ENCODE peak calls at places on chromosomes 3 and 15, in seven cellular contexts. I is endodermal cell, T is GM23248, H is neuronal stem cell, R is MM.1S, K is HCT116, Y is neural progenitor cell. E is an unnamed sample.

GRCh38 chr3:11476814-11477213 is 166.9 kb downstream of the VGLL4 start:
- DNase-seq in I (no peak), T (no peak), H (no peak), R (no peak), K (no peak), Y (no peak), E (no peak)

GRCh38 chr3:52685285-52685704 is 418 bp downstream of the PBRM1 start:
- DNase-seq in I (peak), T (peak), H (no peak), R (peak), K (peak), Y (peak), E (no peak)

GRCh38 chr3:11379824-11380281 is 107.7 kb downstream of the ATG7 start:
- DNase-seq in I (no peak), T (no peak), H (no peak), R (no peak), K (no peak), Y (no peak), E (no peak)

GRCh38 chr3:99356681-99357080 is 281.7 kb upstream of the COL8A1 start:
- DNase-seq in I (no peak), T (no peak), H (no peak), R (no peak), K (no peak), Y (no peak), E (no peak)

GRCh38 chr3:141386611-141387110 is 18.4 kb downstream of the ZBTB38 start:
- DNase-seq in I (no peak), T (peak), H (no peak), R (peak), K (no peak), Y (no peak), E (peak)

GRCh38 chr15:76185716-76186115 is 125.6 kb downstream of the ETFA start:
- DNase-seq in I (peak), T (peak), H (peak), R (peak), K (peak), Y (peak), E (peak)

GRCh38 chr3:10983219-10983916 is 9.2 kb upstream of the SLC6A1 start:
- DNase-seq in I (peak), T (peak), H (peak), R (peak), K (peak), Y (peak), E (no peak)

GRCh38 chr3:146895026-146895749 is 290.0 kb upstream of the PLSCR5 start:
- DNase-seq in I (no peak), T (peak), H (no peak), R (no peak), K (no peak), Y (no peak), E (no peak)

GRCh38 chr3:116338713-116339112 is 106.6 kb downstream of the LSAMP start:
- DNase-seq in I (peak), T (no peak), H (no peak), R (no peak), K (no peak), Y (peak), E (peak)

GRCh38 chr3:171444291-171444690 is 15.9 kb downstream of the TNIK start:
- DNase-seq in I (no peak), T (no peak), H (no peak), R (no peak), K (no peak), Y (no peak), E (no peak)

GRCh38 chr3:180820400-180820799 is 92.1 kb upstream of the FXR1 start:
- DNase-seq in I (no peak), T (no peak), H (no peak), R (no peak), K (no peak), Y (no peak), E (no peak)

GRCh38 chr3:74302959-74303358 is 311.5 kb downstream of the CNTN3 start:
- DNase-seq in I (no peak), T (no peak), H (no peak), R (no peak), K (no peak), Y (peak), E (no peak)

GRCh38 chr15:81851307-81851706 is 194.5 kb downstream of the MEX3B start:
- DNase-seq in I (no peak), T (no peak), H (no peak), R (no peak), K (no peak), Y (no peak), E (no peak)

GRCh38 chr3:94862703-94863102 is 799.8 kb downstream of the NSUN3 start:
- DNase-seq in I (peak), T (peak), H (no peak), R (peak), K (no peak), Y (peak), E (no peak)

GRCh38 chr3:52848617-52849016 is 13.8 kb upstream of the MUSTN1 start:
- DNase-seq in I (no peak), T (peak), H (no peak), R (no peak), K (no peak), Y (no peak), E (no peak)

GRCh38 chr15:40807888-40808194 is 568 bp upstream of the DNAJC17 start:
- DNase-seq in I (no peak), T (no peak), H (no peak), R (no peak), K (no peak), Y (no peak), E (no peak)

GRCh38 chr3:144018776-144019175 is 47.2 kb downstream of the DIPK2A start:
- DNase-seq in I (no peak), T (peak), H (no peak), R (no peak), K (no peak), Y (no peak), E (no peak)

GRCh38 chr15:52252781-52253180 is 42.8 kb downstream of the MYO5C start:
- DNase-seq in I (no peak), T (peak), H (no peak), R (no peak), K (peak), Y (no peak), E (no peak)

GRCh38 chr3:136750922-136751258 is 1.3 kb downstream of the STAG1 start:
- DNase-seq in I (no peak), T (peak), H (no peak), R (no peak), K (no peak), Y (no peak), E (no peak)

GRCh38 chr3:1700650-1701049 is 398.0 kb upstream of the CNTN4 start:
- DNase-seq in I (no peak), T (no peak), H (no peak), R (no peak), K (no peak), Y (no peak), E (no peak)

GRCh38 chr15:87354661-87355410 is 901.7 kb downstream of the NTRK3 start:
- DNase-seq in I (no peak), T (peak), H (no peak), R (no peak), K (no peak), Y (no peak), E (no peak)

GRCh38 chr3:151216641-151217040 is 13.6 kb upstream of the GPR171 start:
- DNase-seq in I (no peak), T (peak), H (no peak), R (no peak), K (no peak), Y (no peak), E (no peak)

GRCh38 chr15:83717010-83717409 is 63.1 kb downstream of the ADAMTSL3 start:
- DNase-seq in I (no peak), T (no peak), H (no peak), R (no peak), K (no peak), Y (no peak), E (no peak)

GRCh38 chr15:80418892-80419537 is 14.8 kb downstream of the ARNT2 start:
- DNase-seq in I (peak), T (peak), H (no peak), R (peak), K (peak), Y (peak), E (no peak)

GRCh38 chr3:111732248-111732879 is 126.7 kb upstream of the PHLDB2 start:
- DNase-seq in I (peak), T (no peak), H (no peak), R (no peak), K (no peak), Y (no peak), E (no peak)

GRCh38 chr3:27025718-27026117 is 343.5 kb downstream of the NEK10 start:
- DNase-seq in I (peak), T (no peak), H (no peak), R (no peak), K (no peak), Y (no peak), E (no peak)

GRCh38 chr3:115042351-115042750 is 104.7 kb downstream of the ZBTB20 start:
- DNase-seq in I (no peak), T (peak), H (no peak), R (no peak), K (no peak), Y (no peak), E (no peak)

GRCh38 chr3:156356537-156357363 is 198.2 kb downstream of the SSR3 start:
- DNase-seq in I (no peak), T (peak), H (no peak), R (no peak), K (no peak), Y (no peak), E (no peak)

GRCh38 chr3:193869221-193870201 is 266.4 kb upstream of the HES1 start:
- DNase-seq in I (peak), T (no peak), H (peak), R (no peak), K (peak), Y (peak), E (no peak)

DNA sequence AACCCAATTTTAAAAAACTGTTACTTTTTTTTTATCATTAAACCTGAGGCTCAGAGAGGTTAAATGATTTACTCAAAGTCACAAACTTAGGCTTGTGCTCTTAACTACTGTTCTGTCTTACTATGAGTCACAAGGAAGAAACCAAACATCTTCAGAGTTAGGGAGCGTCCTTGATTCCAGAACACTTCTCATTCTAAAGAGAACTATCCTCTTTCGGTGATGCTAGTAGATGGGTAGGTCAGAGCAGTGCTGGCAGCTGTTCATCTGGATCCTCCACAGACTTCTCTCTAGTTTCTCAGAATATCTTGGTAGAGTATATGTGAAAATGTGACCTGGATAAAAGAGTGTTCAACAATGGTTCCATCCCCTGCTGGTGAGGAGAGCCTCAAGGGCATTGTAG is 3.3 kb downstream of the ARL6IP5 start:
- DNase-seq in I (no peak), T (peak), H (no peak), R (peak), K (no peak), Y (no peak), E (no peak)
- H3K4me3 ChIP-seq in I (peak), T (peak), H (no peak), R (peak), K (no peak), Y (no peak), E (no peak)

GRCh38 chr3:128380719-128381118 is 86.0 kb downstream of the DNAJB8 start:
- DNase-seq in I (no peak), T (no peak), H (no peak), R (no peak), K (no peak), Y (no peak), E (no peak)
- H3K9ac ChIP-seq in I (no peak), T (no peak), H (no peak), R (no peak), K (no peak), Y (no peak), E (no peak)

DNA sequence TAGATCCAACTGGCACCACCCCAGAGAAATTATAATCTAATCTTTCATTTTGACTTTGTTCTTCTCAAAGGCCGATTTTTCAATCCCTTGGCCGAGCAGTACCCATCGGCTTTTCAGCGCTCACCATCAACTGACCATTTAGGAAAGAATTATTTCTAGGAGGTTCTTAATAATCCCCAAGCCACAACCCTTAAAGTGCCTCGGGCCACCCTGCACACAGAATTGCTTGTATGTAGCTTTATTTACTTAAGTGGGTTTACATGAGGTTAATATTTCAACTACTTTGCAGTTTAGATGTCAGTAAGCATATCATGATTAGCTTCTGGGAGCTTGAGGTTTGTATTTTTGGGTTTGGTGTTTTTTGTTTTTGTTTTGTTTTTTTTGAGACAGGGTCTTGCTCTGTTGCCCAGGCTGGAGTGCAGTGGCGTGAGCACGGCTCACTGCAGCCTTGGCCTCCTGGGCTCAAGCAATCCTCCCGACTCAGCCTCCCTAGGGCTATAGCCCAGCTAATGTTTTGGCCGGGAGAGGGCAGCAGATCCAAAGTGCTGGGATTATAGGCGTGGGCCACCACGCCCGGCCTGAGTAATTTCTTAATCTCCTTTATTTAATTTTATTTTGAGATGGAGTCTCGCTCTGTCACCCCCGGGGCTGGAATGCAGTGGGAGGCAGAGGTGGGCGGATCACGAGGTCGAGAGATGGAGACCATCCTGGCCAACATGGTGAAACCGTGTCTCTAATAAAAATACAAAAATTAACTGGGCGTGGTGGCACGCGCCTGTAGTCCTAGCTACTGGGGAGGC is 801 bp upstream of the CDAN1 start:
- DNase-seq in I (no peak), T (peak), H (no peak), R (peak), K (peak), Y (no peak), E (no peak)
- H3K4me3 ChIP-seq in I (peak), T (peak), H (no peak), R (peak), K (peak), Y (peak), E (peak)

GRCh38 chr3:9901967-9902366 is 681 bp upstream of the IL17RE start:
- DNase-seq in I (no peak), T (no peak), H (no peak), R (no peak), K (no peak), Y (no peak), E (no peak)

GRCh38 chr3:9906480-9906879 is 3.8 kb downstream of the IL17RE start:
- DNase-seq in I (no peak), T (no peak), H (no peak), R (no peak), K (no peak), Y (no peak), E (no peak)

GRCh38 chr3:9903904-9904303 is 1.3 kb downstream of the IL17RE start:
- DNase-seq in I (no peak), T (no peak), H (no peak), R (no peak), K (no peak), Y (no peak), E (no peak)

GRCh38 chr3:9902372-9903237 is at the start of gene IL17RE:
- DNase-seq in I (peak), T (no peak), H (no peak), R (no peak), K (no peak), Y (peak), E (no peak)

DNA sequence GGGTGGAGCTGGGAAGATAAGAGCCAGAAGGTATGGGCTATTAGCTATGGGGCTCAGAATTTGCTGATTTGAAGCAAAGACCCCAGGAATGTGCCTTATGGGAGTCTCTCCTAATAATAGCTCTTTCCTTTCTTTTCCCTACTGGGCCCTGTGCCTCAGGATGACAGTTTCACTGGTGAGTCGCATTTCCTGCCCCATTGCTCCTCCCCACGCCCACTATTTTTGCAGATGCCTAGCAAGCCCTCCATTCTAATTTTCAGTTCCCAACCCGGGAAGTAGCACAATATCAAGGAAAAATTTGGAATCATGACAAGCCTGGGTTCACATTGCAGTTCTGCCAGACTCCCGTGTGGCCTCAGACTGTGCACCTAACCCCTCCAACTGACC is 583 bp downstream of the IL17RE start:
- DNase-seq in I (no peak), T (peak), H (no peak), R (no peak), K (no peak), Y (no peak), E (no peak)
- H3K9ac ChIP-seq in I (no peak), T (peak), H (no peak), R (no peak), K (peak), Y (no peak), E (no peak)

DNA sequence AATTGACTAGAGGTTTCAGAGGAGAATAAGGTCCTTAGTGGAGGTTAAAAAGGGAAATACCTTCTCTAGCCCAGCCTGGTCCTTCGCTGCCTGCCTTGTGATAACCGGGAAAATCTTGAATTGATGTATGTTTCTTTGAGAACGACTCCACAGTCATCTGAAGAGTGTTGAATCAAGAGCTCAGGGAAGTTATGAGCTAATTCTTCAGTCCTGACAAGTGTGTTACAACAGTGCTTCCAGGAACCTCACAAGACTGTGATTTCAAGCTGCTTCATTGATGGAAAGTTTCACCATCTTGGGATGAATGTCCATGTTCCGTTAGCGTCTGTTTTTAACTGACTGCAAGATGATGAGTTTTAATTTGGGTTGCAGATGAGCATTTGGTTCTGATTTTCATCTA is 12.5 kb downstream of the TMEM41A start:
- DNase-seq in I (no peak), T (no peak), H (no peak), R (no peak), K (no peak), Y (no peak), E (no peak)
- H3K4me3 ChIP-seq in I (no peak), T (no peak), H (no peak), R (no peak), K (no peak), Y (no peak), E (no peak)

GRCh38 chr3:284316-284715 is 87.8 kb downstream of the CHL1 start:
- DNase-seq in I (no peak), T (no peak), H (no peak), R (no peak), K (no peak), Y (no peak), E (no peak)

GRCh38 chr3:277873-278272 is 81.3 kb downstream of the CHL1 start:
- DNase-seq in I (no peak), T (no peak), H (no peak), R (peak), K (no peak), Y (no peak), E (no peak)

GRCh38 chr3:279325-279724 is 82.8 kb downstream of the CHL1 start:
- DNase-seq in I (no peak), T (no peak), H (no peak), R (no peak), K (no peak), Y (no peak), E (no peak)

GRCh38 chr3:278300-279064 is 81.9 kb downstream of the CHL1 start:
- DNase-seq in I (no peak), T (no peak), H (no peak), R (no peak), K (no peak), Y (no peak), E (no peak)

GRCh38 chr3:280691-281090 is 84.1 kb downstream of the CHL1 start:
- DNase-seq in I (no peak), T (no peak), H (no peak), R (no peak), K (no peak), Y (no peak), E (no peak)
- H3K9ac ChIP-seq in I (no peak), T (no peak), H (no peak), R (no peak), K (no peak), Y (no peak), E (no peak)

GRCh38 chr3:134314588-134315285 is 59.5 kb downstream of the AMOTL2 start:
- DNase-seq in I (peak), T (peak), H (no peak), R (no peak), K (no peak), Y (no peak), E (no peak)
- H3K4me3 ChIP-seq in I (no peak), T (peak), H (no peak), R (no peak), K (no peak), Y (no peak), E (no peak)

DNA sequence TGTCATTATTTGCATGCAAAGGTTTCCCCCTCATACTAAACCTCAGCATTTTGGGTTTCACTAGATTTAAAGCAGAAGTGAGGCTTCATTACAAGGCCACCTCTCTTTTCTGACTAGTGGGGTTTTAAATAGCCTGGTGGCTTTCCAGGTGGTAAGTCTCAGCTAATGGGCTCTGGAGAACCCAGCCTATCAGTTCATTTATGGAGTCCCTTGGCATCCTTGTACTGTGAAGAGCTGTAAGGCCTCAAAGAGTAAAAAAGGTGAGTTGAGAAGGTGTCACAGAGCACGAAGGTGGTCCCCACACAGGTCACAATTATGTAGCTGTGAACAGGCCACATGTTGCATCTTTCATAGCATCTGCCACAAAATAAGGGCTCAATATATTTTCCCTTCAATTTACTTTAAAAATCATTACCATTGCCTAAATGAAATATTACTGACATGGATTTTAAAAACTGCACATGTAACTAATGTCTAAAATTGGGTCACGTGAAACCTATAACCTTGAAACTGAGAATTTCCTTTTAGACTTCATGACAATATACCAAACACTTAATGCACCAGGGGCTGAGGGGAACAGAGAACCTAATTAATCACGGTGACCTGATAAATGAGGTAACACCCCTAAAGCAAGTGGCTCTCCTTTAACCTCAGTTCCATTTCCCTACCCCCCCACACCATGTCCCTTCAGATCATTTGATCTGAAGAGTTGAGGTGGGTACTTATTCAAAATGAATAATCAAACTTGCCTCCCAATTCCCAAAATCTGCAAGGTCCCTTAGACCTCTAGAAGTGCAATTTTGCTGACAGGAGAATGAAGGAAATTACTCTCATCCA is 1.3 kb downstream of the NGLY1 start:
- DNase-seq in I (no peak), T (no peak), H (no peak), R (no peak), K (no peak), Y (peak), E (no peak)
- H3K9ac ChIP-seq in I (peak), T (peak), H (no peak), R (peak), K (peak), Y (peak), E (peak)

GRCh38 chr3:61882253-61882652 is 320.9 kb downstream of the PTPRG start:
- DNase-seq in I (no peak), T (no peak), H (no peak), R (no peak), K (no peak), Y (no peak), E (no peak)
- H3K4me3 ChIP-seq in I (no peak), T (no peak), H (no peak), R (no peak), K (no peak), Y (no peak), E (no peak)

E was measured in SK-N-MC.